ENCODE peak calls at places on chromosomes 13 and 19, in ten cellular contexts. One of them, this sample, is unnamed.

GRCh38 chr13:73717632-73718031 is 416.6 kb downstream of the KLF12 start:
- DNase-seq in amniotic epithelial cell: peak
- DNase-seq in fibroblast of gingiva: no peak
- DNase-seq in heart left ventricle: no peak
- DNase-seq in right cardiac atrium: no peak
- DNase-seq in COLO829: no peak
- DNase-seq in NCI-H446 treated with DMSO at 0.1 percent for 48 hours: no peak
- DNase-seq in fibroblast of pulmonary artery: peak
- DNase-seq in testis: no peak
- DNase-seq in tibial artery: no peak
- DNase-seq in this sample: no peak

GRCh38 chr19:532578-533484 is 1.3 kb downstream of the CDC34 start:
- DNase-seq in amniotic epithelial cell: peak
- DNase-seq in fibroblast of gingiva: peak
- DNase-seq in heart left ventricle: peak
- DNase-seq in right cardiac atrium: peak
- DNase-seq in COLO829: peak
- DNase-seq in NCI-H446 treated with DMSO at 0.1 percent for 48 hours: peak
- DNase-seq in fibroblast of pulmonary artery: peak
- DNase-seq in testis: peak
- DNase-seq in tibial artery: peak
- DNase-seq in this sample: peak

GRCh38 chr19:47107953-47108746 is 5.4 kb downstream of the ZC3H4 start:
- DNase-seq in amniotic epithelial cell: no peak
- DNase-seq in fibroblast of gingiva: no peak
- DNase-seq in heart left ventricle: no peak
- DNase-seq in right cardiac atrium: no peak
- DNase-seq in COLO829: no peak
- DNase-seq in NCI-H446 treated with DMSO at 0.1 percent for 48 hours: peak
- DNase-seq in fibroblast of pulmonary artery: no peak
- DNase-seq in testis: no peak
- DNase-seq in tibial artery: no peak
- DNase-seq in this sample: no peak

GRCh38 chr19:2226840-2227360 is 9.2 kb downstream of the PLEKHJ1 start:
- DNase-seq in amniotic epithelial cell: no peak
- DNase-seq in fibroblast of gingiva: no peak
- DNase-seq in heart left ventricle: no peak
- DNase-seq in right cardiac atrium: no peak
- DNase-seq in COLO829: no peak
- DNase-seq in NCI-H446 treated with DMSO at 0.1 percent for 48 hours: no peak
- DNase-seq in fibroblast of pulmonary artery: no peak
- DNase-seq in testis: no peak
- DNase-seq in tibial artery: no peak
- DNase-seq in this sample: no peak

GRCh38 chr19:49847731-49848696 is 2.9 kb upstream of the PTOV1 start:
- DNase-seq in amniotic epithelial cell: peak
- DNase-seq in fibroblast of gingiva: peak
- DNase-seq in heart left ventricle: no peak
- DNase-seq in right cardiac atrium: peak
- DNase-seq in COLO829: peak
- DNase-seq in NCI-H446 treated with DMSO at 0.1 percent for 48 hours: no peak
- DNase-seq in fibroblast of pulmonary artery: peak
- DNase-seq in testis: no peak
- DNase-seq in tibial artery: no peak
- DNase-seq in this sample: no peak

GRCh38 chr13:63541336-63541735 is 2125.7 kb upstream of the PCDH20 start:
- DNase-seq in amniotic epithelial cell: no peak
- DNase-seq in fibroblast of gingiva: no peak
- DNase-seq in heart left ventricle: no peak
- DNase-seq in right cardiac atrium: no peak
- DNase-seq in COLO829: no peak
- DNase-seq in NCI-H446 treated with DMSO at 0.1 percent for 48 hours: no peak
- DNase-seq in fibroblast of pulmonary artery: no peak
- DNase-seq in testis: no peak
- DNase-seq in tibial artery: no peak
- DNase-seq in this sample: no peak

GRCh38 chr19:15112385-15112784 is 5.2 kb downstream of the SYDE1 start:
- DNase-seq in amniotic epithelial cell: peak
- DNase-seq in fibroblast of gingiva: no peak
- DNase-seq in heart left ventricle: no peak
- DNase-seq in right cardiac atrium: no peak
- DNase-seq in COLO829: no peak
- DNase-seq in NCI-H446 treated with DMSO at 0.1 percent for 48 hours: no peak
- DNase-seq in fibroblast of pulmonary artery: no peak
- DNase-seq in testis: no peak
- DNase-seq in tibial artery: no peak
- DNase-seq in this sample: no peak

GRCh38 chr19:44741841-44742352 is 6.6 kb upstream of the BCL3 start:
- DNase-seq in amniotic epithelial cell: peak
- DNase-seq in fibroblast of gingiva: peak
- DNase-seq in heart left ventricle: peak
- DNase-seq in right cardiac atrium: peak
- DNase-seq in COLO829: peak
- DNase-seq in NCI-H446 treated with DMSO at 0.1 percent for 48 hours: peak
- DNase-seq in fibroblast of pulmonary artery: peak
- DNase-seq in testis: peak
- DNase-seq in tibial artery: peak
- DNase-seq in this sample: peak

GRCh38 chr13:38180670-38181069 is 169.0 kb upstream of the UFM1 start:
- DNase-seq in amniotic epithelial cell: no peak
- DNase-seq in fibroblast of gingiva: no peak
- DNase-seq in heart left ventricle: no peak
- DNase-seq in right cardiac atrium: no peak
- DNase-seq in COLO829: no peak
- DNase-seq in NCI-H446 treated with DMSO at 0.1 percent for 48 hours: no peak
- DNase-seq in fibroblast of pulmonary artery: no peak
- DNase-seq in testis: no peak
- DNase-seq in tibial artery: no peak
- DNase-seq in this sample: no peak

GRCh38 chr13:33380487-33381079 is 95.0 kb upstream of the STARD13 start:
- DNase-seq in amniotic epithelial cell: no peak
- DNase-seq in fibroblast of gingiva: no peak
- DNase-seq in heart left ventricle: no peak
- DNase-seq in right cardiac atrium: no peak
- DNase-seq in COLO829: no peak
- DNase-seq in NCI-H446 treated with DMSO at 0.1 percent for 48 hours: no peak
- DNase-seq in fibroblast of pulmonary artery: no peak
- DNase-seq in testis: no peak
- DNase-seq in tibial artery: no peak
- DNase-seq in this sample: no peak

GRCh38 chr19:33545209-33545981 is 23.8 kb upstream of the PEPD start:
- DNase-seq in amniotic epithelial cell: no peak
- DNase-seq in fibroblast of gingiva: no peak
- DNase-seq in heart left ventricle: no peak
- DNase-seq in right cardiac atrium: peak
- DNase-seq in COLO829: no peak
- DNase-seq in NCI-H446 treated with DMSO at 0.1 percent for 48 hours: no peak
- DNase-seq in fibroblast of pulmonary artery: no peak
- DNase-seq in testis: no peak
- DNase-seq in tibial artery: no peak
- DNase-seq in this sample: no peak

GRCh38 chr19:480016-480855 is 16.1 kb upstream of the MADCAM1 start:
- DNase-seq in amniotic epithelial cell: peak
- DNase-seq in fibroblast of gingiva: peak
- DNase-seq in heart left ventricle: peak
- DNase-seq in right cardiac atrium: peak
- DNase-seq in COLO829: peak
- DNase-seq in NCI-H446 treated with DMSO at 0.1 percent for 48 hours: no peak
- DNase-seq in fibroblast of pulmonary artery: peak
- DNase-seq in testis: peak
- DNase-seq in tibial artery: peak
- DNase-seq in this sample: peak

GRCh38 chr19:3358392-3358918 is 7.9 kb upstream of the NFIC start:
- DNase-seq in amniotic epithelial cell: no peak
- DNase-seq in fibroblast of gingiva: no peak
- DNase-seq in heart left ventricle: no peak
- DNase-seq in right cardiac atrium: peak
- DNase-seq in COLO829: no peak
- DNase-seq in NCI-H446 treated with DMSO at 0.1 percent for 48 hours: no peak
- DNase-seq in fibroblast of pulmonary artery: no peak
- DNase-seq in testis: no peak
- DNase-seq in tibial artery: no peak
- DNase-seq in this sample: peak